ENCODE peak calls at places on chromosomes 13 and 19, in seven cellular contexts. O is naive thymus-derived CD4-positive, alpha-beta T cell; R is CD8-positive, alpha-beta T cell; S is psoas muscle; Y is K562; F is AG04450; D is SJCRH30. A is an unnamed sample.

GRCh38 chr13:19596086-19596485 is 34.8 kb upstream of the TPTE2 start:
- DNase-seq in F (no peak), Y (no peak), R (no peak), O (no peak), S (no peak), D (no peak), A (no peak)

GRCh38 chr13:75931116-75931515 is 295.0 kb downstream of the LMO7 start:
- DNase-seq in Y (no peak), F (no peak), S (no peak), R (no peak), O (no peak), D (no peak), A (no peak)

GRCh38 chr13:76991432-76991795 is 467 bp upstream of the CLN5 start:
- DNase-seq in D (no peak), O (no peak), Y (no peak), F (no peak), S (peak), R (peak), A (no peak)

GRCh38 chr19:54310543-54310942 is 2.4 kb downstream of the LILRA5 start:
- DNase-seq in S (no peak), O (no peak), Y (no peak), R (no peak), D (no peak), F (no peak), A (no peak)

GRCh38 chr13:59487883-59488282 is 675.8 kb downstream of the DIAPH3 start:
- DNase-seq in S (no peak), F (no peak), Y (no peak), R (no peak), D (no peak), O (no peak), A (no peak)

GRCh38 chr13:100941811-100942361 is 267.3 kb upstream of the TMTC4 start:
- DNase-seq in D (no peak), O (no peak), S (no peak), R (no peak), F (no peak), Y (no peak), A (no peak)

GRCh38 chr13:113601166-113602070 is 16.9 kb downstream of the TFDP1 start:
- DNase-seq in F (no peak), D (no peak), O (no peak), S (peak), Y (no peak), R (no peak), A (no peak)

GRCh38 chr13:62537593-62537992 is 1121.9 kb upstream of the PCDH20 start:
- DNase-seq in S (no peak), D (peak), F (no peak), Y (no peak), O (no peak), R (no peak), A (no peak)

GRCh38 chr19:408441-409005 is 424 bp downstream of the C2CD4C start:
- DNase-seq in F (no peak), O (peak), S (peak), D (peak), R (no peak), Y (peak), A (no peak)

GRCh38 chr13:109481046-109481445 is 305.3 kb downstream of the IRS2 start:
- DNase-seq in D (no peak), F (no peak), S (no peak), R (no peak), O (no peak), Y (no peak), A (no peak)

GRCh38 chr13:32530841-32531253 is 7.7 kb downstream of the N4BP2L2 start:
- DNase-seq in S (no peak), F (peak), O (no peak), D (no peak), Y (no peak), R (no peak), A (no peak)

GRCh38 chr13:59447846-59448620 is 715.7 kb downstream of the DIAPH3 start:
- DNase-seq in S (no peak), Y (no peak), D (peak), R (no peak), O (no peak), F (peak), A (no peak)

GRCh38 chr19:10454267-10454666 is 33.9 kb downstream of the PDE4A start:
- DNase-seq in D (peak), S (no peak), O (no peak), F (no peak), R (no peak), Y (peak), A (no peak)

GRCh38 chr19:36417752-36418286 is 625 bp downstream of the ZFP82 start:
- DNase-seq in R (no peak), D (no peak), Y (no peak), F (no peak), O (no peak), S (no peak), A (no peak)

GRCh38 chr19:58044886-58045285 is 11.1 kb downstream of the ZSCAN1 start:
- DNase-seq in D (no peak), F (no peak), R (no peak), S (no peak), O (no peak), Y (peak), A (no peak)

GRCh38 chr19:50482886-50483285 is 6.2 kb upstream of the GARIN5A start:
- DNase-seq in S (no peak), Y (no peak), D (no peak), F (no peak), R (no peak), O (no peak), A (no peak)

GRCh38 chr13:27012482-27013197 is 159.0 kb downstream of the USP12 start:
- DNase-seq in Y (no peak), O (no peak), S (no peak), R (no peak), F (peak), D (peak), A (no peak)

GRCh38 chr19:47419037-47419783 is at the start of gene MEIS3:
- DNase-seq in F (no peak), S (no peak), R (no peak), Y (peak), D (peak), O (no peak), A (no peak)

GRCh38 chr19:47152205-47152604 is 21.6 kb downstream of the SAE1 start:
- DNase-seq in S (no peak), F (no peak), R (no peak), Y (no peak), D (no peak), O (no peak), A (no peak)

GRCh38 chr13:24922390-24923304 is 158.7 kb downstream of the RNF17 start:
- DNase-seq in O (peak), Y (peak), D (peak), R (peak), F (peak), S (peak), A (peak)

GRCh38 chr19:6213696-6214585 is 65.8 kb downstream of the MLLT1 start:
- DNase-seq in D (no peak), S (peak), F (no peak), Y (peak), O (no peak), R (no peak), A (no peak)

GRCh38 chr13:19151581-19152263 is 29.9 kb downstream of the TUBA3C start:
- DNase-seq in R (no peak), Y (no peak), F (no peak), O (no peak), S (no peak), D (no peak), A (no peak)

GRCh38 chr19:42396248-42396541 is 6.1 kb upstream of the CNFN start:
- DNase-seq in S (no peak), Y (no peak), O (no peak), D (no peak), R (no peak), F (no peak), A (no peak)

GRCh38 chr13:44259045-44260042 is 114.3 kb upstream of the SERP2 start:
- DNase-seq in S (peak), Y (peak), R (peak), O (peak), D (peak), F (no peak), A (no peak)

GRCh38 chr13:46386996-46387851 is at the start of gene RUBCNL:
- DNase-seq in F (no peak), D (no peak), O (peak), S (peak), Y (peak), R (no peak), A (peak)

GRCh38 chr13:32650705-32651311 is 64.6 kb downstream of the PDS5B start:
- DNase-seq in D (peak), Y (peak), R (no peak), F (no peak), S (no peak), O (peak), A (no peak)

GRCh38 chr19:35407619-35408018 is 36.8 kb downstream of the GPR42 start:
- DNase-seq in S (no peak), Y (no peak), O (no peak), R (no peak), F (no peak), D (no peak), A (no peak)

GRCh38 chr19:19743176-19743575 is 10.3 kb upstream of the ZNF14 start:
- DNase-seq in F (no peak), O (no peak), D (no peak), R (no peak), Y (no peak), S (no peak), A (no peak)

GRCh38 chr19:48989701-48990291 is 3.3 kb downstream of the GYS1 start:
- DNase-seq in D (peak), O (no peak), R (no peak), Y (no peak), S (peak), F (no peak), A (peak)

GRCh38 chr19:21835810-21836444 is at the start of gene ZNF43:
- DNase-seq in Y (peak), R (peak), D (peak), O (peak), F (peak), S (peak), A (peak)

GRCh38 chr13:31885994-31886393 is 145.6 kb upstream of the FRY start:
- DNase-seq in R (no peak), D (peak), S (no peak), F (no peak), O (no peak), Y (no peak), A (no peak)

GRCh38 chr19:18007939-18008673 is at the start of gene ARRDC2:
- DNase-seq in Y (peak), S (peak), O (peak), D (peak), R (peak), F (peak), A (peak)

GRCh38 chr19:18010149-18010548 is 2.2 kb downstream of the ARRDC2 start:
- DNase-seq in F (no peak), O (no peak), S (peak), D (no peak), Y (no peak), R (no peak), A (no peak)

GRCh38 chr19:18009412-18010066 is 1.6 kb downstream of the ARRDC2 start:
- DNase-seq in R (no peak), F (no peak), O (no peak), Y (peak), D (no peak), S (peak), A (no peak)

GRCh38 chr19:18007605-18007938 is 398 bp upstream of the ARRDC2 start:
- DNase-seq in S (no peak), F (no peak), R (no peak), Y (no peak), O (no peak), D (no peak), A (no peak)

GRCh38 chr19:18008814-18009213 is 844 bp downstream of the ARRDC2 start:
- DNase-seq in R (no peak), S (peak), O (no peak), Y (peak), D (no peak), F (no peak), A (no peak)
- H3K4me3 ChIP-seq in R (peak), S (peak), O (peak), Y (no peak), D (no peak), F (no peak), A (peak)

GRCh38 chr13:21079206-21079605 is 17.8 kb upstream of the LATS2 start:
- DNase-seq in F (no peak), O (no peak), Y (no peak), R (no peak), D (no peak), S (no peak), A (no peak)
- H3K27ac ChIP-seq in F (no peak), O (no peak), Y (no peak), R (no peak), D (no peak), S (peak), A (peak)

GRCh38 chr19:56670961-56671612 is 470 bp downstream of the ZNF835 start:
- DNase-seq in R (no peak), Y (no peak), S (no peak), F (no peak), O (no peak), D (no peak), A (no peak)
- H3K4me3 ChIP-seq in R (peak), Y (no peak), S (peak), F (no peak), O (peak), D (peak), A (peak)

GRCh38 chr13:73070451-73070850 is 11.6 kb downstream of the KLF5 start:
- DNase-seq in D (no peak), F (no peak), S (no peak), O (no peak), R (no peak), Y (no peak), A (no peak)

GRCh38 chr13:73074101-73074500 is 15.3 kb downstream of the KLF5 start:
- DNase-seq in R (no peak), Y (no peak), F (no peak), D (no peak), O (no peak), S (no peak), A (no peak)

GRCh38 chr13:73073050-73073449 is 14.2 kb downstream of the KLF5 start:
- DNase-seq in D (no peak), Y (no peak), R (no peak), S (no peak), F (no peak), O (no peak), A (no peak)

GRCh38 chr13:73075546-73075945 is 16.7 kb downstream of the KLF5 start:
- DNase-seq in Y (no peak), F (no peak), S (no peak), D (no peak), O (no peak), R (no peak), A (no peak)

GRCh38 chr13:73072501-73072900 is 13.7 kb downstream of the KLF5 start:
- DNase-seq in D (no peak), F (no peak), S (no peak), O (no peak), Y (no peak), R (no peak), A (no peak)
- H3K27ac ChIP-seq in D (no peak), F (no peak), S (no peak), O (no peak), Y (no peak), R (no peak), A (no peak)

DNA sequence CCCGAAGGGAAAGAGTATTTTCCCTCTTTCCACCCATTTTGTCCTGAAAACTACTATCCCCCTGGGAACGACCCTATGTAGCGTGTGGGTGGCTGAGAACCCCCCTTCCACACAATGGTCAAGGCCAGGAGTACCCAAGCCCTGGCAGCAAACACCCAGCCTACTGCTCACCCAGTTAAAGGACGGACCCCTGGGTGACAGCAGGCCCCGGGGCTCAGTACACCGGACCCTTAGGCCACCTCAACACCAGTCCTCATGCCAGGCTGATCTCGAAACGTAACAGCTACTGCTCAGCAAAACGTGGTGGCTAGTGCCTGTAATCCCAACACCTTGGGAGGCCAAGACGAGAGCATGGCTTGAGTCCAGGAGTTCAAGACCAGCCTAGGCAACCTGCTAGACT is 1.4 kb downstream of the ANKRD27 start:
- DNase-seq in R (no peak), S (peak), D (no peak), F (no peak), O (no peak), Y (no peak), A (no peak)
- H3K4me3 ChIP-seq in R (no peak), S (peak), D (no peak), F (peak), O (no peak), Y (peak), A (peak)

DNA sequence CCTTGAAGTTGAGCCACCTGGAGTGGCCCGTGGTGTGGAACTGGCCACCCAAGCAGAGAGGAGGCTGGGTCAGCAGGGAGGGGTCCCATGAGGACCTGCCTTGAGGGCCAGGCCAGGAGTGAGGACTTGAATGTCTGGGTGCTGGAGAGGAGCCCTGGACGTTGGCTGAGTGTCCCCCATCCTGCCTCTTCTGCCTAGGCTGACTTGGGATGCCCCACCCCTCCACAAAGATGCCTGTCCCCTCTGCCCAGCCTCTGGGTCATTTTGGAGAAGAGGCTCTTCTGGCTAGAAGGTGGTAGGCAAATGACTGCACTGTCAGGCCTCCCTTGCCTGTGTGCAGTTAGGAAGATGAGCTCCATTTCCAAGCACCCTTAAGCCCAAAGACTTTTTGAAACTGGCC is 1.7 kb downstream of the SSBP4 start:
- DNase-seq in R (no peak), F (no peak), S (no peak), O (no peak), Y (no peak), D (no peak), A (no peak)
- H3K27ac ChIP-seq in R (no peak), F (no peak), S (no peak), O (peak), Y (peak), D (no peak), A (peak)

GRCh38 chr19:44258835-44259413 is 762 bp upstream of the ZNF233 start:
- DNase-seq in S (no peak), Y (no peak), O (no peak), D (no peak), F (no peak), R (no peak), A (no peak)

GRCh38 chr19:44260695-44261446 is 1.2 kb downstream of the ZNF233 start:
- DNase-seq in R (no peak), Y (no peak), O (no peak), D (no peak), S (no peak), F (no peak), A (no peak)

GRCh38 chr19:44258139-44258538 is 1.5 kb upstream of the ZNF233 start:
- DNase-seq in D (no peak), Y (no peak), S (no peak), O (no peak), R (no peak), F (no peak), A (no peak)

GRCh38 chr19:44255705-44256411 is 3.8 kb upstream of the ZNF233 start:
- DNase-seq in S (no peak), D (no peak), O (no peak), F (no peak), Y (no peak), R (no peak), A (no peak)

GRCh38 chr19:44260343-44260681 is 626 bp downstream of the ZNF233 start:
- DNase-seq in S (no peak), O (no peak), D (no peak), R (no peak), Y (no peak), F (no peak), A (no peak)
- H3K4me3 ChIP-seq in S (peak), O (no peak), D (no peak), R (no peak), Y (peak), F (peak), A (peak)

GRCh38 chr13:99063952-99064351 is 86.1 kb upstream of the DOCK9 start:
- DNase-seq in D (no peak), O (no peak), R (no peak), F (no peak), S (no peak), Y (no peak), A (no peak)

GRCh38 chr13:99067160-99067985 is 89.5 kb upstream of the DOCK9 start:
- DNase-seq in D (no peak), R (no peak), S (no peak), O (no peak), F (no peak), Y (no peak), A (no peak)

GRCh38 chr13:99064624-99065249 is 86.9 kb upstream of the DOCK9 start:
- DNase-seq in D (peak), F (no peak), R (no peak), O (no peak), S (no peak), Y (no peak), A (no peak)

GRCh38 chr13:99065250-99066015 is 87.6 kb upstream of the DOCK9 start:
- DNase-seq in R (no peak), S (no peak), D (no peak), F (no peak), O (no peak), Y (no peak), A (no peak)

DNA sequence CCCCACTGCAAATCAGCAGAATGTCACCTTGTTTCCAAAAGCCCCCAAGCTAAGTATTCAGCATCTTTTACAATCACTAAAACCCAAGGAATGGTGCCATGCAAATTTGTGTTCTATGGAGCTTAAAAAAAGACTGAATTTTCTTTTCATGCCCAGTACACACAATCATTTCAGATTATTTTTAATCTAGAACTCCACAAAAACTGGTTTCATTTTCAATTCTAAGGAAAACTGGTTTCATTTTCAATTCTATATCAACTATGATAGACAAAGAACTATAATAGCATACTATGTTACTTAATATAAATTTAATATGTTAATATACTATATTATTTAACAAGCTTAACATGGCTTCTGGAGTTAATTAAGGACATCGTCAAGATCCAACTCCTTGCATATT is 88.4 kb upstream of the DOCK9 start:
- DNase-seq in Y (no peak), D (no peak), R (no peak), O (no peak), S (no peak), F (no peak), A (no peak)
- H3K27ac ChIP-seq in Y (no peak), D (no peak), R (no peak), O (no peak), S (no peak), F (no peak), A (peak)

A was measured in left ventricle myocardium inferior.